ENCODE peak calls at places on chromosome 4, in seven cellular contexts. One of them, this sample, is unnamed.

GRCh38 chr4:3493720-3494492 is 30.8 kb downstream of the DOK7 start:
- DNase-seq in HepG2: no peak
- DNase-seq in HFF-Myc: no peak
- DNase-seq in CD8-positive, alpha-beta T cell: no peak
- DNase-seq in SW 1271: no peak
- DNase-seq in A549: no peak
- DNase-seq in upper lobe of right lung: no peak
- DNase-seq in this sample: no peak

GRCh38 chr4:123418486-123418931 is 21.9 kb downstream of the SPRY1 start:
- DNase-seq in HepG2: peak; percentile 97
- DNase-seq in HFF-Myc: peak; percentile 56
- DNase-seq in CD8-positive, alpha-beta T cell: no peak
- DNase-seq in SW 1271: peak; percentile 70
- DNase-seq in A549: no peak
- DNase-seq in upper lobe of right lung: no peak
- DNase-seq in this sample: peak; percentile 55

GRCh38 chr4:7266525-7267292 is 74.4 kb downstream of the SORCS2 start:
- DNase-seq in HepG2: no peak
- DNase-seq in HFF-Myc: peak; percentile 42
- DNase-seq in CD8-positive, alpha-beta T cell: no peak
- DNase-seq in SW 1271: peak; percentile 19
- DNase-seq in A549: peak; percentile 89
- DNase-seq in upper lobe of right lung: no peak
- DNase-seq in this sample: no peak

GRCh38 chr4:80226091-80226490 is 28.8 kb downstream of the PRDM8 start:
- DNase-seq in HepG2: no peak
- DNase-seq in HFF-Myc: no peak
- DNase-seq in CD8-positive, alpha-beta T cell: no peak
- DNase-seq in SW 1271: no peak
- DNase-seq in A549: no peak
- DNase-seq in upper lobe of right lung: no peak
- DNase-seq in this sample: no peak

GRCh38 chr4:77911842-77912450 is 49.3 kb downstream of the MRPL1 start:
- DNase-seq in HepG2: no peak
- DNase-seq in HFF-Myc: no peak
- DNase-seq in CD8-positive, alpha-beta T cell: no peak
- DNase-seq in SW 1271: no peak
- DNase-seq in A549: no peak
- DNase-seq in upper lobe of right lung: no peak
- DNase-seq in this sample: no peak

GRCh38 chr4:107760281-107760947 is 40.4 kb upstream of the PAPSS1 start:
- DNase-seq in HepG2: peak; percentile 23
- DNase-seq in HFF-Myc: no peak
- DNase-seq in CD8-positive, alpha-beta T cell: no peak
- DNase-seq in SW 1271: no peak
- DNase-seq in A549: peak; percentile 7
- DNase-seq in upper lobe of right lung: no peak
- DNase-seq in this sample: no peak

GRCh38 chr4:185874516-185875230 is 62.7 kb upstream of the SORBS2 start:
- DNase-seq in HepG2: no peak
- DNase-seq in HFF-Myc: no peak
- DNase-seq in CD8-positive, alpha-beta T cell: no peak
- DNase-seq in SW 1271: no peak
- DNase-seq in A549: peak; percentile 15
- DNase-seq in upper lobe of right lung: no peak
- DNase-seq in this sample: no peak

GRCh38 chr4:20603671-20604313 is 96.5 kb upstream of the PACRGL start:
- DNase-seq in HepG2: no peak
- DNase-seq in HFF-Myc: no peak
- DNase-seq in CD8-positive, alpha-beta T cell: no peak
- DNase-seq in SW 1271: no peak
- DNase-seq in A549: no peak
- DNase-seq in upper lobe of right lung: no peak
- DNase-seq in this sample: no peak

GRCh38 chr4:113411496-113411938 is 350.0 kb downstream of the CAMK2D start:
- DNase-seq in HepG2: peak; percentile 15
- DNase-seq in HFF-Myc: peak; percentile 39
- DNase-seq in CD8-positive, alpha-beta T cell: no peak
- DNase-seq in SW 1271: no peak
- DNase-seq in A549: no peak
- DNase-seq in upper lobe of right lung: no peak
- DNase-seq in this sample: no peak

GRCh38 chr4:111631157-111631999 is 513.9 kb upstream of the FAM241A start:
- DNase-seq in HepG2: no peak
- DNase-seq in HFF-Myc: no peak
- DNase-seq in CD8-positive, alpha-beta T cell: no peak
- DNase-seq in SW 1271: no peak
- DNase-seq in A549: no peak
- DNase-seq in upper lobe of right lung: no peak
- DNase-seq in this sample: peak; percentile 11

GRCh38 chr4:61446957-61447356 is 246.8 kb downstream of the ADGRL3 start:
- DNase-seq in HepG2: no peak
- DNase-seq in HFF-Myc: no peak
- DNase-seq in CD8-positive, alpha-beta T cell: no peak
- DNase-seq in SW 1271: no peak
- DNase-seq in A549: no peak
- DNase-seq in upper lobe of right lung: no peak
- DNase-seq in this sample: no peak

GRCh38 chr4:177987896-177988295 is 545.7 kb upstream of the AGA start:
- DNase-seq in HepG2: no peak
- DNase-seq in HFF-Myc: no peak
- DNase-seq in CD8-positive, alpha-beta T cell: no peak
- DNase-seq in SW 1271: no peak
- DNase-seq in A549: no peak
- DNase-seq in upper lobe of right lung: no peak
- DNase-seq in this sample: no peak

GRCh38 chr4:46425775-46426400 is 36.0 kb upstream of the GABRA2 start:
- DNase-seq in HepG2: peak; percentile 28
- DNase-seq in HFF-Myc: no peak
- DNase-seq in CD8-positive, alpha-beta T cell: no peak
- DNase-seq in SW 1271: no peak
- DNase-seq in A549: no peak
- DNase-seq in upper lobe of right lung: no peak
- DNase-seq in this sample: no peak

GRCh38 chr4:93299116-93299515 is 529.4 kb upstream of the ATOH1 start:
- DNase-seq in HepG2: no peak
- DNase-seq in HFF-Myc: no peak
- DNase-seq in CD8-positive, alpha-beta T cell: no peak
- DNase-seq in SW 1271: no peak
- DNase-seq in A549: no peak
- DNase-seq in upper lobe of right lung: no peak
- DNase-seq in this sample: no peak

GRCh38 chr4:164768516-164768915 is 14.6 kb downstream of the SMIM31 start:
- DNase-seq in HepG2: no peak
- DNase-seq in HFF-Myc: no peak
- DNase-seq in CD8-positive, alpha-beta T cell: no peak
- DNase-seq in SW 1271: no peak
- DNase-seq in A549: no peak
- DNase-seq in upper lobe of right lung: no peak
- DNase-seq in this sample: no peak

GRCh38 chr4:1375761-1376322 is 28.8 kb downstream of the UVSSA start:
- DNase-seq in HepG2: no peak
- DNase-seq in HFF-Myc: no peak
- DNase-seq in CD8-positive, alpha-beta T cell: no peak
- DNase-seq in SW 1271: no peak
- DNase-seq in A549: no peak
- DNase-seq in upper lobe of right lung: no peak
- DNase-seq in this sample: no peak

GRCh38 chr4:56148428-56148827 is 199.7 kb downstream of the CEP135 start:
- DNase-seq in HepG2: no peak
- DNase-seq in HFF-Myc: no peak
- DNase-seq in CD8-positive, alpha-beta T cell: no peak
- DNase-seq in SW 1271: no peak
- DNase-seq in A549: no peak
- DNase-seq in upper lobe of right lung: no peak
- DNase-seq in this sample: no peak

This sample was measured in RPMI8226.